ENCODE peak calls at places on chromosomes 5 and 9, in seven cellular contexts. Y is HEK293T; X is GM23248; P is H4; E is RWPE1; M is activated naive CD4-positive, alpha-beta T cell treated with anti-CD3 and anti-CD28 coated beads, Interleukin-2, amount 50 U/mL, for 72 hours; V is aorta. F is an unnamed sample.
A peak's percentile ranks its signal among the peaks of the same experiment; 100 is the strongest.

GRCh38 chr9:5764130-5764868 is 68.6 kb downstream of the ERMP1 start:
- DNase-seq in E (no peak), M (no peak), Y (no peak), P (no peak), X (no peak), V (no peak), F (no peak)

GRCh38 chr9:114416290-114416689 is 28.5 kb upstream of the AKNA start:
- DNase-seq in P (no peak), X (no peak), E (no peak), Y (no peak), V (no peak), M (no peak), F (no peak)

GRCh38 chr9:133714606-133715294 is 23.4 kb downstream of the SARDH start:
- DNase-seq in M (no peak), V (peak; percentile 71), E (no peak), X (no peak), P (no peak), Y (no peak), F (peak; percentile 72)

GRCh38 chr5:77784735-77785134 is 8.6 kb upstream of the TBCA start:
- DNase-seq in X (no peak), V (no peak), M (no peak), Y (no peak), P (no peak), E (no peak), F (no peak)

GRCh38 chr5:32156635-32157034 is 17.5 kb downstream of the GOLPH3 start:
- DNase-seq in M (no peak), P (no peak), E (no peak), V (no peak), X (no peak), Y (no peak), F (peak; percentile 53)

GRCh38 chr9:138078846-138079245 is 201.3 kb downstream of the CACNA1B start:
- DNase-seq in M (no peak), P (no peak), Y (no peak), X (no peak), V (no peak), E (no peak), F (no peak)

GRCh38 chr9:120344230-120344629 is 235.7 kb downstream of the CDK5RAP2 start:
- DNase-seq in V (no peak), E (peak; percentile 97), M (no peak), P (peak; percentile 53), X (peak; percentile 84), Y (no peak), F (no peak)

GRCh38 chr5:143019614-143020515 is 249.7 kb downstream of the ARHGAP26 start:
- DNase-seq in E (no peak), P (no peak), M (no peak), X (no peak), V (no peak), Y (no peak), F (peak; percentile 81)

GRCh38 chr5:179610109-179610902 is 13.2 kb downstream of the HNRNPH1 start:
- DNase-seq in E (no peak), M (no peak), V (no peak), X (no peak), P (no peak), Y (no peak), F (no peak)

GRCh38 chr9:20506631-20507030 is 115.7 kb downstream of the MLLT3 start:
- DNase-seq in M (no peak), X (no peak), E (no peak), P (no peak), V (no peak), Y (no peak), F (no peak)

GRCh38 chr9:8486095-8486494 is 686.5 kb upstream of the DMAC1 start:
- DNase-seq in V (peak; percentile 73), E (no peak), X (no peak), Y (peak; percentile 10), P (peak; percentile 34), M (no peak), F (peak; percentile 83)

GRCh38 chr5:68378204-68378830 is 162.8 kb downstream of the PIK3R1 start:
- DNase-seq in V (no peak), M (no peak), X (no peak), Y (no peak), P (no peak), E (no peak), F (no peak)

GRCh38 chr9:127537014-127537413 is 75.1 kb upstream of the STXBP1 start:
- DNase-seq in E (peak; percentile 84), X (peak; percentile 85), P (no peak), M (no peak), Y (no peak), V (no peak), F (no peak)

GRCh38 chr5:61450880-61451279 is 118.8 kb downstream of the ZSWIM6 start:
- DNase-seq in X (peak; percentile 70), P (peak; percentile 94), Y (peak; percentile 19), M (no peak), E (peak; percentile 23), V (no peak), F (no peak)

GRCh38 chr5:145787507-145787906 is 47.6 kb downstream of the PRELID2 start:
- DNase-seq in E (no peak), M (no peak), Y (no peak), P (no peak), V (no peak), X (no peak), F (no peak)

GRCh38 chr9:70049672-70050271 is 6.1 kb downstream of the MAMDC2 start:
- DNase-seq in P (peak; percentile 11), M (no peak), X (peak; percentile 77), V (peak; percentile 90), Y (no peak), E (no peak), F (no peak)

GRCh38 chr5:34695275-34696032 is 39.3 kb downstream of the RAI14 start:
- DNase-seq in P (peak; percentile 23), V (no peak), M (no peak), E (no peak), Y (no peak), X (peak; percentile 56), F (no peak)

GRCh38 chr9:6079386-6079785 is 64.0 kb upstream of the RANBP6 start:
- DNase-seq in V (no peak), Y (no peak), M (no peak), E (no peak), P (no peak), X (no peak), F (peak; percentile 53)

GRCh38 chr9:105881654-105882349 is 187.5 kb downstream of the TMEM38B start:
- DNase-seq in P (peak; percentile 40), X (peak; percentile 61), Y (peak; percentile 67), M (no peak), V (no peak), E (peak; percentile 75), F (peak; percentile 81)

GRCh38 chr9:69004836-69005235 is 9.1 kb downstream of the PRKACG start:
- DNase-seq in X (peak; percentile 24), M (no peak), Y (no peak), V (no peak), P (no peak), E (no peak), F (no peak)

GRCh38 chr9:15475923-15476536 is 34.7 kb downstream of the PSIP1 start:
- DNase-seq in P (no peak), E (no peak), Y (no peak), M (no peak), V (no peak), X (no peak), F (no peak)

GRCh38 chr5:19334278-19334677 is 653.7 kb downstream of the CDH18 start:
- DNase-seq in Y (no peak), M (no peak), X (no peak), P (no peak), V (no peak), E (no peak), F (no peak)

GRCh38 chr9:136537896-136538598 is 7.8 kb downstream of the NOTCH1 start:
- DNase-seq in X (peak; percentile 31), Y (no peak), V (no peak), P (no peak), M (no peak), E (no peak), F (no peak)

GRCh38 chr5:151696470-151697061 is 9.9 kb upstream of the SPARC start:
- DNase-seq in E (no peak), V (peak; percentile 92), Y (no peak), M (no peak), P (peak; percentile 42), X (peak; percentile 100), F (peak; percentile 77)

GRCh38 chr5:142512680-142513042 is 173.2 kb downstream of the FGF1 start:
- DNase-seq in Y (no peak), X (peak; percentile 12), V (no peak), P (peak; percentile 19), M (no peak), E (peak; percentile 53), F (peak; percentile 45)

GRCh38 chr5:72224946-72225427 is 95.1 kb downstream of the MRPS27 start:
- DNase-seq in P (no peak), E (no peak), X (peak; percentile 75), Y (no peak), V (no peak), M (no peak), F (no peak)

GRCh38 chr9:134407123-134407779 is 81.0 kb downstream of the RXRA start:
- DNase-seq in V (peak; percentile 98), E (peak; percentile 98), M (peak; percentile 67), Y (no peak), P (peak; percentile 95), X (peak; percentile 99), F (peak; percentile 79)

GRCh38 chr5:168931638-168932345 is 352.6 kb upstream of the PANK3 start:
- DNase-seq in Y (no peak), P (peak; percentile 16), M (no peak), E (peak; percentile 62), X (peak; percentile 98), V (no peak), F (no peak)

GRCh38 chr9:82320566-82320965 is 332.0 kb downstream of the SPATA31D1 start:
- DNase-seq in V (no peak), Y (no peak), P (no peak), X (peak; percentile 19), M (no peak), E (no peak), F (no peak)